ENCODE peak calls at places on chromosomes 11 and 22, in four cellular contexts. One of them, this sample, is unnamed.

GRCh38 chr11:128852327-128853023 is 14.6 kb downstream of the KCNJ1 start:
- DNase-seq in heart right ventricle: peak; percentile 44
- DNase-seq in neural progenitor cell: no peak
- DNase-seq in HTR-8/SVneo: no peak
- DNase-seq in this sample: no peak

GRCh38 chr22:19224557-19224956 is 46.0 kb upstream of the SLC25A1 start:
- DNase-seq in heart right ventricle: no peak
- DNase-seq in neural progenitor cell: no peak
- DNase-seq in HTR-8/SVneo: no peak
- DNase-seq in this sample: no peak

GRCh38 chr11:61293869-61294716 is 1.0 kb downstream of the VWCE start:
- DNase-seq in heart right ventricle: peak; percentile 42
- DNase-seq in neural progenitor cell: peak; percentile 57
- DNase-seq in HTR-8/SVneo: peak; percentile 57
- DNase-seq in this sample: peak; percentile 46

GRCh38 chr11:8296872-8297271 is 33.2 kb upstream of the LMO1 start:
- DNase-seq in heart right ventricle: no peak
- DNase-seq in neural progenitor cell: peak; percentile 0
- DNase-seq in HTR-8/SVneo: no peak
- DNase-seq in this sample: no peak

GRCh38 chr11:15819679-15820286 is 536.6 kb downstream of the SOX6 start:
- DNase-seq in heart right ventricle: peak; percentile 84
- DNase-seq in neural progenitor cell: peak; percentile 74
- DNase-seq in HTR-8/SVneo: peak; percentile 10
- DNase-seq in this sample: peak; percentile 61

GRCh38 chr11:43504316-43504950 is 145.7 kb downstream of the TTC17 start:
- DNase-seq in heart right ventricle: no peak
- DNase-seq in neural progenitor cell: peak; percentile 67
- DNase-seq in HTR-8/SVneo: peak; percentile 35
- DNase-seq in this sample: no peak

GRCh38 chr11:65182258-65183170 is 786 bp downstream of the CAPN1 start:
- DNase-seq in heart right ventricle: no peak
- DNase-seq in neural progenitor cell: peak; percentile 65
- DNase-seq in HTR-8/SVneo: peak; percentile 31
- DNase-seq in this sample: peak; percentile 28

GRCh38 chr22:41892721-41893120 is 22.2 kb downstream of the SHISA8 start:
- DNase-seq in heart right ventricle: no peak
- DNase-seq in neural progenitor cell: no peak
- DNase-seq in HTR-8/SVneo: no peak
- DNase-seq in this sample: no peak

GRCh38 chr11:35014352-35014751 is 97.9 kb downstream of the PDHX start:
- DNase-seq in heart right ventricle: no peak
- DNase-seq in neural progenitor cell: no peak
- DNase-seq in HTR-8/SVneo: no peak
- DNase-seq in this sample: no peak

GRCh38 chr11:61162092-61162935 is 1.1 kb upstream of the VPS37C start:
- DNase-seq in heart right ventricle: no peak
- DNase-seq in neural progenitor cell: no peak
- DNase-seq in HTR-8/SVneo: no peak
- DNase-seq in this sample: peak; percentile 32

GRCh38 chr11:68471360-68472340 is 11.1 kb downstream of the PPP6R3 start:
- DNase-seq in heart right ventricle: no peak
- DNase-seq in neural progenitor cell: no peak
- DNase-seq in HTR-8/SVneo: peak; percentile 73
- DNase-seq in this sample: no peak

GRCh38 chr22:41478891-41479521 is 10.1 kb downstream of the ACO2 start:
- DNase-seq in heart right ventricle: no peak
- DNase-seq in neural progenitor cell: no peak
- DNase-seq in HTR-8/SVneo: no peak
- DNase-seq in this sample: no peak

GRCh38 chr11:27242591-27242990 is 120.4 kb downstream of the CCDC34 start:
- DNase-seq in heart right ventricle: no peak
- DNase-seq in neural progenitor cell: no peak
- DNase-seq in HTR-8/SVneo: no peak
- DNase-seq in this sample: no peak

GRCh38 chr11:19984048-19984742 is 176.1 kb downstream of the DBX1 start:
- DNase-seq in heart right ventricle: no peak
- DNase-seq in neural progenitor cell: no peak
- DNase-seq in HTR-8/SVneo: no peak
- DNase-seq in this sample: no peak

GRCh38 chr22:36867695-36868094 is 6.9 kb downstream of the NCF4 start:
- DNase-seq in heart right ventricle: no peak
- DNase-seq in neural progenitor cell: no peak
- DNase-seq in HTR-8/SVneo: no peak
- DNase-seq in this sample: no peak

GRCh38 chr11:115193931-115194797 is 310.1 kb downstream of the CADM1 start:
- DNase-seq in heart right ventricle: no peak
- DNase-seq in neural progenitor cell: no peak
- DNase-seq in HTR-8/SVneo: no peak
- DNase-seq in this sample: no peak

GRCh38 chr11:82988936-82989627 is 82.6 kb downstream of the RAB30 start:
- DNase-seq in heart right ventricle: no peak
- DNase-seq in neural progenitor cell: peak; percentile 17
- DNase-seq in HTR-8/SVneo: no peak
- DNase-seq in this sample: no peak